ENCODE peak calls at places on chromosome 4, in ten cellular contexts. One of them, this sample, is unnamed.

GRCh38 chr4:123397276-123398150 is 918 bp downstream of the SPRY1 start:
- DNase-seq in activated CD8-positive, alpha-beta T cell treated with anti-CD3 and anti-CD28 coated beads for 36 hours: peak
- DNase-seq in nephron progenitor cell: peak
- DNase-seq in fibroblast of mammary gland: peak
- DNase-seq in mesothelial cell of epicardium: peak
- DNase-seq in heart left ventricle: peak
- DNase-seq in progenitor cell of endocrine pancreas: peak
- DNase-seq in AG09319: no peak
- DNase-seq in HFFc6: no peak
- DNase-seq in GM12865: peak
- DNase-seq in this sample: peak

GRCh38 chr4:100206850-100207249 is 16.6 kb upstream of the DDIT4L start:
- DNase-seq in nephron progenitor cell: no peak
- DNase-seq in mesothelial cell of epicardium: no peak
- DNase-seq in HFFc6: no peak
- DNase-seq in AG09319: no peak
- DNase-seq in heart left ventricle: no peak
- DNase-seq in activated CD8-positive, alpha-beta T cell treated with anti-CD3 and anti-CD28 coated beads for 36 hours: no peak
- DNase-seq in progenitor cell of endocrine pancreas: no peak
- DNase-seq in fibroblast of mammary gland: no peak
- DNase-seq in GM12865: peak
- DNase-seq in this sample: no peak

GRCh38 chr4:126604273-126604867 is 1028.4 kb upstream of the INTU start:
- DNase-seq in progenitor cell of endocrine pancreas: no peak
- DNase-seq in mesothelial cell of epicardium: no peak
- DNase-seq in heart left ventricle: no peak
- DNase-seq in GM12865: peak
- DNase-seq in fibroblast of mammary gland: peak
- DNase-seq in HFFc6: peak
- DNase-seq in AG09319: peak
- DNase-seq in activated CD8-positive, alpha-beta T cell treated with anti-CD3 and anti-CD28 coated beads for 36 hours: no peak
- DNase-seq in nephron progenitor cell: peak
- DNase-seq in this sample: no peak

GRCh38 chr4:156773648-156774357 is 197.8 kb downstream of the PDGFC start:
- DNase-seq in mesothelial cell of epicardium: no peak
- DNase-seq in activated CD8-positive, alpha-beta T cell treated with anti-CD3 and anti-CD28 coated beads for 36 hours: no peak
- DNase-seq in nephron progenitor cell: no peak
- DNase-seq in AG09319: no peak
- DNase-seq in fibroblast of mammary gland: peak
- DNase-seq in progenitor cell of endocrine pancreas: no peak
- DNase-seq in GM12865: no peak
- DNase-seq in heart left ventricle: no peak
- DNase-seq in HFFc6: peak
- DNase-seq in this sample: no peak

GRCh38 chr4:187174749-187175148 is 451.1 kb upstream of the FAT1 start:
- DNase-seq in nephron progenitor cell: no peak
- DNase-seq in mesothelial cell of epicardium: no peak
- DNase-seq in activated CD8-positive, alpha-beta T cell treated with anti-CD3 and anti-CD28 coated beads for 36 hours: no peak
- DNase-seq in HFFc6: no peak
- DNase-seq in fibroblast of mammary gland: peak
- DNase-seq in progenitor cell of endocrine pancreas: no peak
- DNase-seq in GM12865: no peak
- DNase-seq in AG09319: no peak
- DNase-seq in heart left ventricle: no peak
- DNase-seq in this sample: no peak

GRCh38 chr4:57628004-57628403 is 517.8 kb upstream of the IGFBP7 start:
- DNase-seq in activated CD8-positive, alpha-beta T cell treated with anti-CD3 and anti-CD28 coated beads for 36 hours: no peak
- DNase-seq in GM12865: no peak
- DNase-seq in nephron progenitor cell: no peak
- DNase-seq in fibroblast of mammary gland: no peak
- DNase-seq in mesothelial cell of epicardium: no peak
- DNase-seq in heart left ventricle: no peak
- DNase-seq in AG09319: no peak
- DNase-seq in HFFc6: no peak
- DNase-seq in progenitor cell of endocrine pancreas: no peak
- DNase-seq in this sample: no peak

GRCh38 chr4:72919937-72920336 is 149.6 kb downstream of the COX18 start:
- DNase-seq in GM12865: no peak
- DNase-seq in fibroblast of mammary gland: no peak
- DNase-seq in heart left ventricle: no peak
- DNase-seq in nephron progenitor cell: no peak
- DNase-seq in mesothelial cell of epicardium: no peak
- DNase-seq in progenitor cell of endocrine pancreas: no peak
- DNase-seq in HFFc6: no peak
- DNase-seq in activated CD8-positive, alpha-beta T cell treated with anti-CD3 and anti-CD28 coated beads for 36 hours: no peak
- DNase-seq in AG09319: no peak
- DNase-seq in this sample: no peak

GRCh38 chr4:85557016-85557901 is 82.3 kb downstream of the ARHGAP24 start:
- DNase-seq in heart left ventricle: no peak
- DNase-seq in fibroblast of mammary gland: no peak
- DNase-seq in AG09319: no peak
- DNase-seq in activated CD8-positive, alpha-beta T cell treated with anti-CD3 and anti-CD28 coated beads for 36 hours: peak
- DNase-seq in mesothelial cell of epicardium: no peak
- DNase-seq in progenitor cell of endocrine pancreas: no peak
- DNase-seq in HFFc6: no peak
- DNase-seq in GM12865: peak
- DNase-seq in nephron progenitor cell: no peak
- DNase-seq in this sample: peak

GRCh38 chr4:38857354-38858096 is 908 bp upstream of the TLR6 start:
- DNase-seq in HFFc6: peak
- DNase-seq in AG09319: no peak
- DNase-seq in mesothelial cell of epicardium: no peak
- DNase-seq in activated CD8-positive, alpha-beta T cell treated with anti-CD3 and anti-CD28 coated beads for 36 hours: peak
- DNase-seq in heart left ventricle: peak
- DNase-seq in progenitor cell of endocrine pancreas: no peak
- DNase-seq in nephron progenitor cell: no peak
- DNase-seq in GM12865: peak
- DNase-seq in fibroblast of mammary gland: peak
- DNase-seq in this sample: peak

GRCh38 chr4:75995727-75996126 is 5.0 kb upstream of the SDAD1 start:
- DNase-seq in mesothelial cell of epicardium: no peak
- DNase-seq in heart left ventricle: no peak
- DNase-seq in nephron progenitor cell: peak
- DNase-seq in AG09319: no peak
- DNase-seq in HFFc6: peak
- DNase-seq in GM12865: peak
- DNase-seq in progenitor cell of endocrine pancreas: no peak
- DNase-seq in activated CD8-positive, alpha-beta T cell treated with anti-CD3 and anti-CD28 coated beads for 36 hours: peak
- DNase-seq in fibroblast of mammary gland: peak
- DNase-seq in this sample: no peak

GRCh38 chr4:5713861-5714260 is 2.9 kb downstream of the EVC start:
- DNase-seq in HFFc6: no peak
- DNase-seq in progenitor cell of endocrine pancreas: no peak
- DNase-seq in activated CD8-positive, alpha-beta T cell treated with anti-CD3 and anti-CD28 coated beads for 36 hours: no peak
- DNase-seq in AG09319: no peak
- DNase-seq in nephron progenitor cell: no peak
- DNase-seq in mesothelial cell of epicardium: no peak
- DNase-seq in fibroblast of mammary gland: no peak
- DNase-seq in heart left ventricle: no peak
- DNase-seq in GM12865: no peak
- DNase-seq in this sample: no peak

GRCh38 chr4:111943796-111944203 is 201.5 kb upstream of the FAM241A start:
- DNase-seq in activated CD8-positive, alpha-beta T cell treated with anti-CD3 and anti-CD28 coated beads for 36 hours: peak
- DNase-seq in GM12865: peak
- DNase-seq in heart left ventricle: no peak
- DNase-seq in fibroblast of mammary gland: peak
- DNase-seq in AG09319: no peak
- DNase-seq in nephron progenitor cell: peak
- DNase-seq in progenitor cell of endocrine pancreas: peak
- DNase-seq in HFFc6: peak
- DNase-seq in mesothelial cell of epicardium: no peak
- DNase-seq in this sample: peak

DNA sequence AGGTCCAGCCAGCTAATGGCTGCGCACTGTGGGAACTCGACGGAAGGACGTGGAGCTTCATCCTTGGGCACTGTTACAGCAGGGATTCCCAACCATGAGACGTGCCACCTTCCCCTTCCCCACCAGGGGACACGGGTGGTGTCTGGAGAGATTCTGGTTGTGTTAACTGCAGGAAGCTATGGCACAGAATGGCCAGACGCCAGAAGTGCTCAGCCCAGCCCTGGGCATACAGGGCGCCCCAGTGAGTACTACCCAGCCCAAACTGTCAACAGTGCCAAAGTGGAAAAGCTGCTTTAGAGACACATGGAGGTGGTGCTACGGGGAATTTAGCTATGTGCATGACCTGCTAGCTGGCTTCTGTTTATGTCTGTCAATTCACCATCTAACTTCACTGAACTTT is 32.8 kb downstream of the ACOX3 start:
- DNase-seq in activated CD8-positive, alpha-beta T cell treated with anti-CD3 and anti-CD28 coated beads for 36 hours: no peak
- DNase-seq in HFFc6: no peak
- DNase-seq in fibroblast of mammary gland: no peak
- DNase-seq in heart left ventricle: no peak
- DNase-seq in GM12865: no peak
- DNase-seq in mesothelial cell of epicardium: no peak
- DNase-seq in progenitor cell of endocrine pancreas: no peak
- DNase-seq in AG09319: no peak
- DNase-seq in nephron progenitor cell: no peak
- DNase-seq in this sample: no peak
- TF ChIP-seq CTCF in activated CD8-positive, alpha-beta T cell treated with anti-CD3 and anti-CD28 coated beads for 36 hours: no peak
- TF ChIP-seq CTCF in HFFc6: no peak
- TF ChIP-seq CTCF in fibroblast of mammary gland: no peak
- TF ChIP-seq CTCF in heart left ventricle: no peak
- TF ChIP-seq CTCF in GM12865: no peak
- TF ChIP-seq CTCF in mesothelial cell of epicardium: no peak
- TF ChIP-seq CTCF in progenitor cell of endocrine pancreas: no peak
- TF ChIP-seq CTCF in AG09319: no peak
- TF ChIP-seq CTCF in nephron progenitor cell: no peak
- TF ChIP-seq CTCF in this sample: no peak

DNA sequence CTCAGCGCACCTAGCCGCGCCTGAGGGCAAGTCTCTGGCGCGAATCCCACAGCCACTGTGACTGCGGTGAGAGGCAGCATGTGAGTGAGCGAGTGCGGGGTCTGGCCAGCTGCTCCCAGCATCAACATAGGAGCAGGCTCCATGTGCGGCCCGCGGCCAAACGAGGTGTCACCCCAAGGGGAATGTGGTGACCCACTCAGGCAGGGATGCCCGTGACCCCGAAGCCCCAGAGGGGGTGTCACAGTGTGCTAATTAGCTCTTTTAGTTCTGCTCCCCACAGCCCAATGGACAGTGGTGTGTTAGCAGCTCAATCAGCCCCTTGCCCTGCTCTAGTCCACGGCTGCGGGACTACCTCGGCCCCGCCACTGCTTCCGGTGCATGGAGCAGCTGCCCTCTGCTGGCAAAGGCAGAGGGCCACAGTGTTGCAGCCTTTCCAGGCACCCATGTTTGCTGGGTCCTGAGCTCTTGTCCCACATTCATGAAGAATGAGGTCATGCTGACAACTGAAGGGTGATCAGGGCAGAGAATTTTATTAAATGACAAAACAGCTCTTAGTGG is 61.4 kb downstream of the AGA start:
- DNase-seq in progenitor cell of endocrine pancreas: no peak
- DNase-seq in fibroblast of mammary gland: peak
- DNase-seq in heart left ventricle: no peak
- DNase-seq in mesothelial cell of epicardium: no peak
- DNase-seq in AG09319: no peak
- DNase-seq in activated CD8-positive, alpha-beta T cell treated with anti-CD3 and anti-CD28 coated beads for 36 hours: peak
- DNase-seq in nephron progenitor cell: no peak
- DNase-seq in HFFc6: no peak
- DNase-seq in GM12865: peak
- DNase-seq in this sample: no peak
- TF ChIP-seq CTCF in progenitor cell of endocrine pancreas: peak
- TF ChIP-seq CTCF in fibroblast of mammary gland: peak
- TF ChIP-seq CTCF in heart left ventricle: no peak
- TF ChIP-seq CTCF in mesothelial cell of epicardium: no peak
- TF ChIP-seq CTCF in AG09319: no peak
- TF ChIP-seq CTCF in activated CD8-positive, alpha-beta T cell treated with anti-CD3 and anti-CD28 coated beads for 36 hours: no peak
- TF ChIP-seq CTCF in nephron progenitor cell: no peak
- TF ChIP-seq CTCF in HFFc6: peak
- TF ChIP-seq CTCF in GM12865: peak
- TF ChIP-seq CTCF in this sample: peak

GRCh38 chr4:3436048-3436797 is 5.5 kb upstream of the HGFAC start:
- DNase-seq in fibroblast of mammary gland: no peak
- DNase-seq in progenitor cell of endocrine pancreas: no peak
- DNase-seq in nephron progenitor cell: no peak
- DNase-seq in GM12865: no peak
- DNase-seq in AG09319: no peak
- DNase-seq in activated CD8-positive, alpha-beta T cell treated with anti-CD3 and anti-CD28 coated beads for 36 hours: no peak
- DNase-seq in mesothelial cell of epicardium: no peak
- DNase-seq in heart left ventricle: no peak
- DNase-seq in HFFc6: no peak
- DNase-seq in this sample: no peak

GRCh38 chr4:3436798-3437581 is 4.8 kb upstream of the HGFAC start:
- DNase-seq in progenitor cell of endocrine pancreas: no peak
- DNase-seq in nephron progenitor cell: no peak
- DNase-seq in GM12865: peak
- DNase-seq in HFFc6: peak
- DNase-seq in fibroblast of mammary gland: peak
- DNase-seq in activated CD8-positive, alpha-beta T cell treated with anti-CD3 and anti-CD28 coated beads for 36 hours: peak
- DNase-seq in mesothelial cell of epicardium: no peak
- DNase-seq in AG09319: peak
- DNase-seq in heart left ventricle: no peak
- DNase-seq in this sample: no peak

GRCh38 chr4:3435684-3435956 is 6.1 kb upstream of the HGFAC start:
- DNase-seq in HFFc6: no peak
- DNase-seq in GM12865: no peak
- DNase-seq in mesothelial cell of epicardium: no peak
- DNase-seq in heart left ventricle: no peak
- DNase-seq in fibroblast of mammary gland: no peak
- DNase-seq in nephron progenitor cell: no peak
- DNase-seq in activated CD8-positive, alpha-beta T cell treated with anti-CD3 and anti-CD28 coated beads for 36 hours: no peak
- DNase-seq in AG09319: no peak
- DNase-seq in progenitor cell of endocrine pancreas: no peak
- DNase-seq in this sample: no peak

GRCh38 chr4:3433138-3433869 is 8.5 kb upstream of the HGFAC start:
- DNase-seq in GM12865: no peak
- DNase-seq in activated CD8-positive, alpha-beta T cell treated with anti-CD3 and anti-CD28 coated beads for 36 hours: no peak
- DNase-seq in progenitor cell of endocrine pancreas: no peak
- DNase-seq in fibroblast of mammary gland: no peak
- DNase-seq in mesothelial cell of epicardium: no peak
- DNase-seq in AG09319: no peak
- DNase-seq in nephron progenitor cell: no peak
- DNase-seq in HFFc6: no peak
- DNase-seq in heart left ventricle: no peak
- DNase-seq in this sample: no peak

GRCh38 chr4:3434891-3435683 is 6.7 kb upstream of the HGFAC start:
- DNase-seq in progenitor cell of endocrine pancreas: no peak
- DNase-seq in nephron progenitor cell: no peak
- DNase-seq in HFFc6: no peak
- DNase-seq in AG09319: no peak
- DNase-seq in mesothelial cell of epicardium: no peak
- DNase-seq in activated CD8-positive, alpha-beta T cell treated with anti-CD3 and anti-CD28 coated beads for 36 hours: no peak
- DNase-seq in GM12865: no peak
- DNase-seq in heart left ventricle: no peak
- DNase-seq in fibroblast of mammary gland: no peak
- DNase-seq in this sample: no peak
- TF ChIP-seq CTCF in progenitor cell of endocrine pancreas: peak
- TF ChIP-seq CTCF in nephron progenitor cell: peak
- TF ChIP-seq CTCF in HFFc6: peak
- TF ChIP-seq CTCF in AG09319: no peak
- TF ChIP-seq CTCF in mesothelial cell of epicardium: no peak
- TF ChIP-seq CTCF in activated CD8-positive, alpha-beta T cell treated with anti-CD3 and anti-CD28 coated beads for 36 hours: no peak
- TF ChIP-seq CTCF in GM12865: no peak
- TF ChIP-seq CTCF in heart left ventricle: no peak
- TF ChIP-seq CTCF in fibroblast of mammary gland: no peak
- TF ChIP-seq CTCF in this sample: peak

DNA sequence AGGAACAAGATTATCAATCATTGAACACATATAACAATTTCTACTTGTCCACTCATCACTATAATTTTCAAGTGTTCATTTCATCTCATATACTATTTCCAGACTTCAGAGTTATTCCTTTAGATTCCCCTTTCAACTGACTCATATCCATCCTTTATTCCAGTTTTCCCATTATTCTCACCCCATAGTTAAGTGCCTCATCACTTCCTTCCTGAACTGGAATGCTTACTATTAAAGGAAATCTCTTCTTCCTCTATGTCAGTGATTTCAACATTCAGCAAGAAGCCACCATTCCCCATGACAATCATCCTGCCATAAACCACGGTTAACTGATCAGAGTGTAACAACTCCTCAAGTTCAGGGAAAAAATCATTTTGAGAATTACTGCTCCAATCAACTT is 198.9 kb downstream of the FBXO8 start:
- DNase-seq in heart left ventricle: no peak
- DNase-seq in GM12865: no peak
- DNase-seq in HFFc6: no peak
- DNase-seq in nephron progenitor cell: no peak
- DNase-seq in mesothelial cell of epicardium: no peak
- DNase-seq in activated CD8-positive, alpha-beta T cell treated with anti-CD3 and anti-CD28 coated beads for 36 hours: no peak
- DNase-seq in AG09319: no peak
- DNase-seq in progenitor cell of endocrine pancreas: no peak
- DNase-seq in fibroblast of mammary gland: peak
- DNase-seq in this sample: no peak
- TF ChIP-seq CTCF in heart left ventricle: no peak
- TF ChIP-seq CTCF in GM12865: no peak
- TF ChIP-seq CTCF in HFFc6: no peak
- TF ChIP-seq CTCF in nephron progenitor cell: no peak
- TF ChIP-seq CTCF in mesothelial cell of epicardium: no peak
- TF ChIP-seq CTCF in activated CD8-positive, alpha-beta T cell treated with anti-CD3 and anti-CD28 coated beads for 36 hours: no peak
- TF ChIP-seq CTCF in AG09319: no peak
- TF ChIP-seq CTCF in progenitor cell of endocrine pancreas: no peak
- TF ChIP-seq CTCF in fibroblast of mammary gland: no peak
- TF ChIP-seq CTCF in this sample: no peak

This sample was measured in GM06990.